ENCODE peak calls at places on chromosomes 5 and 9, in seven cellular contexts. P is stimulated activated CD8-positive, alpha-beta memory T cell treated with anti-CD3 and anti-CD28 coated beads, Interleukin-7, amount 100 ng/mL, for 24 hours; U is putamen; B is psoas muscle; A is activated CD4-positive, CD25-positive, alpha-beta regulatory T cell; I is AG08396; V is activated CD4-positive, alpha-beta memory T cell treated with anti-CD3 and anti-CD28 coated beads, Interleukin-2, amount 10 ng/mL, durations not matched to agents 7 days and 5 days. T is an unnamed sample.

GRCh38 chr9:119418721-119419120 is 49.5 kb upstream of the BRINP1 start:
- DNase-seq in U (no peak), A (no peak), V (no peak), P (no peak), I (no peak), B (no peak), T (no peak)

GRCh38 chr5:159904874-159905273 is 11.4 kb upstream of the ADRA1B start:
- DNase-seq in V (no peak), P (no peak), A (no peak), U (no peak), I (no peak), B (no peak), T (no peak)

GRCh38 chr9:99336005-99336404 is 113.9 kb downstream of the SEC61B start:
- DNase-seq in B (no peak), A (no peak), P (no peak), U (no peak), I (no peak), V (no peak), T (no peak)

GRCh38 chr9:17380126-17380861 is 198.6 kb upstream of the SH3GL2 start:
- DNase-seq in P (no peak), U (no peak), B (no peak), I (no peak), V (no peak), A (no peak), T (no peak)

GRCh38 chr5:96629774-96630173 is 32.4 kb upstream of the CAST start:
- DNase-seq in U (no peak), B (no peak), P (no peak), I (peak; percentile 64), V (no peak), A (no peak), T (peak; percentile 97)

GRCh38 chr9:128215491-128216404 is 12.6 kb downstream of the DNM1 start:
- DNase-seq in I (no peak), B (peak; percentile 58), V (no peak), A (no peak), U (peak; percentile 30), P (no peak), T (peak; percentile 91)

GRCh38 chr5:87347272-87347671 is 65.5 kb downstream of the CCNH start:
- DNase-seq in P (no peak), A (no peak), I (no peak), U (no peak), V (no peak), B (no peak), T (peak; percentile 6)

GRCh38 chr5:134255418-134256150 is 29.7 kb upstream of the PPP2CA start:
- DNase-seq in A (no peak), U (no peak), V (no peak), P (no peak), B (no peak), I (peak; percentile 24), T (peak; percentile 75)

GRCh38 chr9:129223551-129224208 is 45.6 kb upstream of the IER5L start:
- DNase-seq in P (no peak), A (no peak), B (no peak), V (no peak), I (no peak), U (no peak), T (no peak)

GRCh38 chr5:95358320-95358719 is 32.8 kb upstream of the FAM81B start:
- DNase-seq in A (no peak), V (no peak), U (no peak), I (no peak), B (no peak), P (no peak), T (no peak)

GRCh38 chr5:68181039-68181599 is 34.4 kb upstream of the PIK3R1 start:
- DNase-seq in P (no peak), U (no peak), V (no peak), A (no peak), B (no peak), I (no peak), T (no peak)

GRCh38 chr5:43553381-43553780 is 3.5 kb downstream of the PAIP1 start:
- DNase-seq in P (no peak), B (no peak), I (no peak), A (no peak), U (no peak), V (no peak), T (peak; percentile 49)

GRCh38 chr9:128521955-128522354 is 17.4 kb downstream of the GLE1 start:
- DNase-seq in A (no peak), V (no peak), B (no peak), U (no peak), I (no peak), P (no peak), T (no peak)

GRCh38 chr9:111274737-111275136 is 55.3 kb downstream of the OR2K2 start:
- DNase-seq in B (no peak), P (no peak), V (no peak), U (no peak), A (no peak), I (no peak), T (no peak)

GRCh38 chr9:128420651-128421473 is at the start of gene CERCAM:
- DNase-seq in V (peak; percentile 50), P (peak; percentile 23), U (no peak), I (peak; percentile 92), A (no peak), B (peak; percentile 69), T (peak; percentile 31)

GRCh38 chr9:13186091-13186490 is 93.4 kb downstream of the MPDZ start:
- DNase-seq in B (no peak), P (no peak), U (no peak), V (no peak), I (no peak), A (no peak), T (peak; percentile 42)

GRCh38 chr9:4787876-4788275 is 4.9 kb upstream of the RCL1 start:
- DNase-seq in A (no peak), P (no peak), V (no peak), U (no peak), I (no peak), B (no peak), T (no peak)

GRCh38 chr5:107666051-107666655 is 4.6 kb downstream of the EFNA5 start:
- DNase-seq in I (no peak), A (no peak), P (no peak), V (no peak), U (no peak), B (no peak), T (no peak)

GRCh38 chr9:122463828-122464632 is 13.7 kb downstream of the OR1J1 start:
- DNase-seq in A (no peak), U (no peak), B (no peak), P (no peak), I (no peak), V (peak; percentile 29), T (peak; percentile 30)

GRCh38 chr9:4170231-4170630 is 129.6 kb downstream of the GLIS3 start:
- DNase-seq in P (no peak), I (no peak), U (no peak), V (no peak), B (no peak), A (no peak), T (no peak)

GRCh38 chr9:81150016-81150625 is 539.2 kb downstream of the TLE1 start:
- DNase-seq in V (no peak), I (no peak), U (no peak), B (no peak), A (no peak), P (no peak), T (no peak)

GRCh38 chr5:40360685-40361084 is 319.0 kb upstream of the PTGER4 start:
- DNase-seq in A (no peak), U (no peak), B (no peak), I (peak; percentile 5), P (no peak), V (no peak), T (no peak)

GRCh38 chr9:111866976-111867375 is 29.6 kb upstream of the UGCG start:
- DNase-seq in A (no peak), P (no peak), I (peak; percentile 12), V (no peak), U (no peak), B (no peak), T (peak; percentile 92)